ENCODE peak calls at places on chromosomes 5 and 9, in seven cellular contexts. One of them, this sample, is unnamed.

GRCh38 chr5:112492291-112492690 is 73.2 kb upstream of the EPB41L4A start:
- DNase-seq in ovary: no peak
- DNase-seq in endodermal cell: peak; percentile 89
- DNase-seq in hepatocyte: peak; percentile 61
- DNase-seq in AG04450: peak; percentile 21
- DNase-seq in foreskin fibroblast: peak; percentile 56
- DNase-seq in fibroblast of villous mesenchyme: peak; percentile 28
- DNase-seq in this sample: no peak

GRCh38 chr5:23314827-23315226 is 192.6 kb upstream of the PRDM9 start:
- DNase-seq in ovary: no peak
- DNase-seq in endodermal cell: no peak
- DNase-seq in hepatocyte: no peak
- DNase-seq in AG04450: no peak
- DNase-seq in foreskin fibroblast: peak; percentile 1
- DNase-seq in fibroblast of villous mesenchyme: no peak
- DNase-seq in this sample: no peak

GRCh38 chr5:81302596-81302995 is 1.2 kb downstream of the ZCCHC9 start:
- DNase-seq in ovary: no peak
- DNase-seq in endodermal cell: no peak
- DNase-seq in hepatocyte: no peak
- DNase-seq in AG04450: no peak
- DNase-seq in foreskin fibroblast: no peak
- DNase-seq in fibroblast of villous mesenchyme: peak; percentile 17
- DNase-seq in this sample: no peak

GRCh38 chr5:74684900-74685851 is at the start of gene HEXB:
- DNase-seq in ovary: peak; percentile 88
- DNase-seq in endodermal cell: peak; percentile 97
- DNase-seq in hepatocyte: peak; percentile 95
- DNase-seq in AG04450: no peak
- DNase-seq in foreskin fibroblast: peak; percentile 95
- DNase-seq in fibroblast of villous mesenchyme: peak; percentile 85
- DNase-seq in this sample: no peak

GRCh38 chr9:72203205-72203803 is 54.1 kb downstream of the GDA start:
- DNase-seq in ovary: no peak
- DNase-seq in endodermal cell: peak; percentile 66
- DNase-seq in hepatocyte: peak; percentile 64
- DNase-seq in AG04450: no peak
- DNase-seq in foreskin fibroblast: peak; percentile 25
- DNase-seq in fibroblast of villous mesenchyme: peak; percentile 33
- DNase-seq in this sample: peak; percentile 3

GRCh38 chr5:143550985-143551630 is 147.6 kb upstream of the NR3C1 start:
- DNase-seq in ovary: no peak
- DNase-seq in endodermal cell: no peak
- DNase-seq in hepatocyte: no peak
- DNase-seq in AG04450: no peak
- DNase-seq in foreskin fibroblast: peak; percentile 56
- DNase-seq in fibroblast of villous mesenchyme: no peak
- DNase-seq in this sample: no peak

GRCh38 chr5:160837749-160838593 is 14.0 kb downstream of the ATP10B start:
- DNase-seq in ovary: no peak
- DNase-seq in endodermal cell: no peak
- DNase-seq in hepatocyte: no peak
- DNase-seq in AG04450: no peak
- DNase-seq in foreskin fibroblast: peak; percentile 8
- DNase-seq in fibroblast of villous mesenchyme: no peak
- DNase-seq in this sample: no peak

GRCh38 chr9:137023157-137023556 is 4.9 kb downstream of the ABCA2 start:
- DNase-seq in ovary: no peak
- DNase-seq in endodermal cell: no peak
- DNase-seq in hepatocyte: no peak
- DNase-seq in AG04450: no peak
- DNase-seq in foreskin fibroblast: peak; percentile 57
- DNase-seq in fibroblast of villous mesenchyme: peak; percentile 27
- DNase-seq in this sample: no peak

GRCh38 chr5:132053483-132053882 is 7.0 kb upstream of the IL3 start:
- DNase-seq in ovary: no peak
- DNase-seq in endodermal cell: peak; percentile 32
- DNase-seq in hepatocyte: no peak
- DNase-seq in AG04450: no peak
- DNase-seq in foreskin fibroblast: no peak
- DNase-seq in fibroblast of villous mesenchyme: no peak
- DNase-seq in this sample: no peak

GRCh38 chr5:93717162-93717561 is 24.2 kb downstream of the POU5F2 start:
- DNase-seq in ovary: no peak
- DNase-seq in endodermal cell: no peak
- DNase-seq in hepatocyte: peak; percentile 46
- DNase-seq in AG04450: no peak
- DNase-seq in foreskin fibroblast: no peak
- DNase-seq in fibroblast of villous mesenchyme: peak; percentile 19
- DNase-seq in this sample: peak; percentile 3

GRCh38 chr5:54835642-54836041 is 149.8 kb downstream of the ESM1 start:
- DNase-seq in ovary: no peak
- DNase-seq in endodermal cell: no peak
- DNase-seq in hepatocyte: peak; percentile 28
- DNase-seq in AG04450: peak; percentile 69
- DNase-seq in foreskin fibroblast: peak; percentile 42
- DNase-seq in fibroblast of villous mesenchyme: peak; percentile 81
- DNase-seq in this sample: no peak

GRCh38 chr9:125631391-125632085 is 75.5 kb downstream of the MAPKAP1 start:
- DNase-seq in ovary: no peak
- DNase-seq in endodermal cell: no peak
- DNase-seq in hepatocyte: peak; percentile 56
- DNase-seq in AG04450: no peak
- DNase-seq in foreskin fibroblast: peak; percentile 69
- DNase-seq in fibroblast of villous mesenchyme: peak; percentile 67
- DNase-seq in this sample: no peak

GRCh38 chr9:21056931-21057330 is 20.8 kb downstream of the IFNB1 start:
- DNase-seq in ovary: no peak
- DNase-seq in endodermal cell: no peak
- DNase-seq in hepatocyte: no peak
- DNase-seq in AG04450: no peak
- DNase-seq in foreskin fibroblast: peak; percentile 68
- DNase-seq in fibroblast of villous mesenchyme: peak; percentile 4
- DNase-seq in this sample: no peak

GRCh38 chr5:132771559-132771998 is 5.5 kb downstream of the SEPTIN8 start:
- DNase-seq in ovary: peak; percentile 67
- DNase-seq in endodermal cell: peak; percentile 89
- DNase-seq in hepatocyte: no peak
- DNase-seq in AG04450: peak; percentile 4
- DNase-seq in foreskin fibroblast: peak; percentile 49
- DNase-seq in fibroblast of villous mesenchyme: peak; percentile 95
- DNase-seq in this sample: peak; percentile 32

GRCh38 chr5:74375271-74375670 is 265.3 kb downstream of the ENC1 start:
- DNase-seq in ovary: no peak
- DNase-seq in endodermal cell: no peak
- DNase-seq in hepatocyte: peak; percentile 29
- DNase-seq in AG04450: no peak
- DNase-seq in foreskin fibroblast: no peak
- DNase-seq in fibroblast of villous mesenchyme: no peak
- DNase-seq in this sample: no peak

GRCh38 chr5:6673963-6674362 is 39.3 kb upstream of the TENT4A start:
- DNase-seq in ovary: no peak
- DNase-seq in endodermal cell: no peak
- DNase-seq in hepatocyte: no peak
- DNase-seq in AG04450: no peak
- DNase-seq in foreskin fibroblast: no peak
- DNase-seq in fibroblast of villous mesenchyme: no peak
- DNase-seq in this sample: no peak

GRCh38 chr9:30239875-30240274 is 2144.6 kb upstream of the ACO1 start:
- DNase-seq in ovary: no peak
- DNase-seq in endodermal cell: no peak
- DNase-seq in hepatocyte: no peak
- DNase-seq in AG04450: no peak
- DNase-seq in foreskin fibroblast: no peak
- DNase-seq in fibroblast of villous mesenchyme: no peak
- DNase-seq in this sample: no peak

GRCh38 chr9:93809204-93809940 is 145.8 kb downstream of the BARX1 start:
- DNase-seq in ovary: no peak
- DNase-seq in endodermal cell: peak; percentile 39
- DNase-seq in hepatocyte: no peak
- DNase-seq in AG04450: no peak
- DNase-seq in foreskin fibroblast: no peak
- DNase-seq in fibroblast of villous mesenchyme: no peak
- DNase-seq in this sample: no peak

GRCh38 chr5:150377964-150378694 is 20.6 kb downstream of the TCOF1 start:
- DNase-seq in ovary: no peak
- DNase-seq in endodermal cell: no peak
- DNase-seq in hepatocyte: peak; percentile 78
- DNase-seq in AG04450: peak; percentile 95
- DNase-seq in foreskin fibroblast: peak; percentile 95
- DNase-seq in fibroblast of villous mesenchyme: peak; percentile 99
- DNase-seq in this sample: peak; percentile 68

GRCh38 chr9:134602547-134603362 is 38.8 kb upstream of the COL5A1 start:
- DNase-seq in ovary: peak; percentile 48
- DNase-seq in endodermal cell: peak; percentile 81
- DNase-seq in hepatocyte: peak; percentile 89
- DNase-seq in AG04450: peak; percentile 94
- DNase-seq in foreskin fibroblast: peak; percentile 96
- DNase-seq in fibroblast of villous mesenchyme: peak; percentile 99
- DNase-seq in this sample: peak; percentile 98

GRCh38 chr9:124814178-124814535 is 37.2 kb downstream of the OLFML2A start:
- DNase-seq in ovary: no peak
- DNase-seq in endodermal cell: no peak
- DNase-seq in hepatocyte: no peak
- DNase-seq in AG04450: no peak
- DNase-seq in foreskin fibroblast: no peak
- DNase-seq in fibroblast of villous mesenchyme: no peak
- DNase-seq in this sample: no peak

GRCh38 chr5:68343421-68343826 is 127.9 kb downstream of the PIK3R1 start:
- DNase-seq in ovary: peak; percentile 30
- DNase-seq in endodermal cell: peak; percentile 50
- DNase-seq in hepatocyte: peak; percentile 58
- DNase-seq in AG04450: peak; percentile 30
- DNase-seq in foreskin fibroblast: peak; percentile 90
- DNase-seq in fibroblast of villous mesenchyme: peak; percentile 77
- DNase-seq in this sample: no peak

GRCh38 chr9:133380734-133381133 is 4.6 kb downstream of the STKLD1 start:
- DNase-seq in ovary: no peak
- DNase-seq in endodermal cell: no peak
- DNase-seq in hepatocyte: no peak
- DNase-seq in AG04450: no peak
- DNase-seq in foreskin fibroblast: no peak
- DNase-seq in fibroblast of villous mesenchyme: no peak
- DNase-seq in this sample: no peak

GRCh38 chr5:31113101-31113500 is 80.4 kb upstream of the CDH6 start:
- DNase-seq in ovary: no peak
- DNase-seq in endodermal cell: no peak
- DNase-seq in hepatocyte: no peak
- DNase-seq in AG04450: peak; percentile 37
- DNase-seq in foreskin fibroblast: peak; percentile 25
- DNase-seq in fibroblast of villous mesenchyme: no peak
- DNase-seq in this sample: no peak

GRCh38 chr9:37920471-37921167 is 16.7 kb upstream of the SLC25A51 start:
- DNase-seq in ovary: no peak
- DNase-seq in endodermal cell: peak; percentile 88
- DNase-seq in hepatocyte: peak; percentile 35
- DNase-seq in AG04450: no peak
- DNase-seq in foreskin fibroblast: no peak
- DNase-seq in fibroblast of villous mesenchyme: no peak
- DNase-seq in this sample: no peak

GRCh38 chr5:173396311-173396993 is 68.2 kb upstream of the STC2 start:
- DNase-seq in ovary: no peak
- DNase-seq in endodermal cell: peak; percentile 91
- DNase-seq in hepatocyte: no peak
- DNase-seq in AG04450: no peak
- DNase-seq in foreskin fibroblast: peak; percentile 37
- DNase-seq in fibroblast of villous mesenchyme: peak; percentile 4
- DNase-seq in this sample: no peak
- TF ChIP-seq CTCF in ovary: no peak
- TF ChIP-seq CTCF in endodermal cell: peak; percentile 78
- TF ChIP-seq CTCF in hepatocyte: no peak
- TF ChIP-seq CTCF in AG04450: peak; percentile 37
- TF ChIP-seq CTCF in foreskin fibroblast: no peak
- TF ChIP-seq CTCF in fibroblast of villous mesenchyme: peak; percentile 38
- TF ChIP-seq CTCF in this sample: peak; percentile 16

GRCh38 chr5:95734916-95735315 is 3.8 kb downstream of the RHOBTB3 start:
- DNase-seq in ovary: peak; percentile 56
- DNase-seq in endodermal cell: no peak
- DNase-seq in hepatocyte: no peak
- DNase-seq in AG04450: peak; percentile 27
- DNase-seq in foreskin fibroblast: no peak
- DNase-seq in fibroblast of villous mesenchyme: no peak
- DNase-seq in this sample: no peak

GRCh38 chr5:95734156-95734555 is 3.0 kb downstream of the RHOBTB3 start:
- DNase-seq in ovary: no peak
- DNase-seq in endodermal cell: no peak
- DNase-seq in hepatocyte: no peak
- DNase-seq in AG04450: no peak
- DNase-seq in foreskin fibroblast: no peak
- DNase-seq in fibroblast of villous mesenchyme: no peak
- DNase-seq in this sample: no peak

GRCh38 chr5:95731571-95732554 is 727 bp downstream of the RHOBTB3 start:
- DNase-seq in ovary: peak; percentile 56
- DNase-seq in endodermal cell: peak; percentile 84
- DNase-seq in hepatocyte: peak; percentile 68
- DNase-seq in AG04450: no peak
- DNase-seq in foreskin fibroblast: peak; percentile 62
- DNase-seq in fibroblast of villous mesenchyme: peak; percentile 59
- DNase-seq in this sample: no peak

GRCh38 chr5:95730730-95731570 is at the start of gene RHOBTB3:
- DNase-seq in ovary: peak; percentile 98
- DNase-seq in endodermal cell: peak; percentile 93
- DNase-seq in hepatocyte: peak; percentile 94
- DNase-seq in AG04450: peak; percentile 80
- DNase-seq in foreskin fibroblast: peak; percentile 96
- DNase-seq in fibroblast of villous mesenchyme: peak; percentile 96
- DNase-seq in this sample: peak; percentile 55

GRCh38 chr5:95733100-95733499 is 2.0 kb downstream of the RHOBTB3 start:
- DNase-seq in ovary: no peak
- DNase-seq in endodermal cell: no peak
- DNase-seq in hepatocyte: no peak
- DNase-seq in AG04450: no peak
- DNase-seq in foreskin fibroblast: no peak
- DNase-seq in fibroblast of villous mesenchyme: no peak
- DNase-seq in this sample: no peak
- H3K4me3 ChIP-seq in ovary: peak overlapping the region; percentile 87
- H3K4me3 ChIP-seq in endodermal cell: peak overlapping the region; percentile 89
- H3K4me3 ChIP-seq in hepatocyte: peak overlapping the region; percentile 78
- H3K4me3 ChIP-seq in AG04450: peak overlapping the region; percentile 91
- H3K4me3 ChIP-seq in foreskin fibroblast: peak overlapping the region; percentile 87
- H3K4me3 ChIP-seq in fibroblast of villous mesenchyme: peak overlapping the region; percentile 77
- H3K4me3 ChIP-seq in this sample: peak overlapping the region; percentile 24

DNA sequence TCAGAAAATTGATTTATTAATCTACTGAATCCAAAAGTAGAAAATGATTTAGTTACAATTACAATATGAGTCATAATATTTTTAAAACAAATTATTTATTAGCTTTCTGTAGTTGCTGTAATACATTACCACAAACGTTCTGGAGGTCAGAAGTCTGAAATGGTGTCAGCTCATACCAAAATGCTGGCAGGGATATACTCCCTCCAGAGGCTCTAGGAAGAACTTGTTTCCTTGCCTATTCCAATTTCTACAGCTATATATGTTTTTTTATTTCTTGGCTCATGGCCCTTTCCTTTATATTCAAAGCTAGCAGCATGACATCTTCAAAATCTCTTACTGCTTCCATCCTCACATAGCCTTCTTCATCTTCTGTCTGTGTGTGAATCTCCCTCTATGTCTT is 667.9 kb upstream of the ITGA1 start:
- DNase-seq in ovary: no peak
- DNase-seq in endodermal cell: no peak
- DNase-seq in hepatocyte: no peak
- DNase-seq in AG04450: no peak
- DNase-seq in foreskin fibroblast: no peak
- DNase-seq in fibroblast of villous mesenchyme: no peak
- DNase-seq in this sample: no peak
- TF ChIP-seq CTCF in ovary: no peak
- TF ChIP-seq CTCF in endodermal cell: peak; percentile 68
- TF ChIP-seq CTCF in hepatocyte: no peak
- TF ChIP-seq CTCF in AG04450: no peak
- TF ChIP-seq CTCF in foreskin fibroblast: no peak
- TF ChIP-seq CTCF in fibroblast of villous mesenchyme: no peak
- TF ChIP-seq CTCF in this sample: no peak

GRCh38 chr5:87390075-87390474 is 22.7 kb downstream of the CCNH start:
- DNase-seq in ovary: no peak
- DNase-seq in endodermal cell: no peak
- DNase-seq in hepatocyte: no peak
- DNase-seq in AG04450: no peak
- DNase-seq in foreskin fibroblast: no peak
- DNase-seq in fibroblast of villous mesenchyme: no peak
- DNase-seq in this sample: no peak
- H3K4me3 ChIP-seq in ovary: no peak overlapping the region
- H3K4me3 ChIP-seq in endodermal cell: no peak overlapping the region
- H3K4me3 ChIP-seq in hepatocyte: no peak overlapping the region
- H3K4me3 ChIP-seq in AG04450: no peak overlapping the region
- H3K4me3 ChIP-seq in foreskin fibroblast: no peak overlapping the region
- H3K4me3 ChIP-seq in fibroblast of villous mesenchyme: no peak overlapping the region
- H3K4me3 ChIP-seq in this sample: no peak overlapping the region

This sample was measured in AG09309.